ENCODE peak calls at places on chromosomes 12 and 14, in four cellular contexts. One of them, this sample, is unnamed.

GRCh38 chr12:74293689-74294131 is 243.9 kb upstream of the ATXN7L3B start:
- DNase-seq in GM23248: no peak
- DNase-seq in activated CD4-positive, alpha-beta T cell treated with anti-CD3 and anti-CD28 coated beads, Interleukin-2, amount 50 U/mL, for 1 hour: no peak
- DNase-seq in RCC 7860: no peak
- DNase-seq in this sample: no peak

GRCh38 chr12:109523504-109523903 is 46.1 kb downstream of the UBE3B start:
- DNase-seq in GM23248: no peak
- DNase-seq in RCC 7860: no peak
- DNase-seq in activated CD4-positive, alpha-beta T cell treated with anti-CD3 and anti-CD28 coated beads, Interleukin-2, amount 50 U/mL, for 1 hour: no peak
- DNase-seq in this sample: no peak

GRCh38 chr12:93514853-93515252 is 47.5 kb downstream of the MRPL42 start:
- DNase-seq in RCC 7860: peak; percentile 23
- DNase-seq in activated CD4-positive, alpha-beta T cell treated with anti-CD3 and anti-CD28 coated beads, Interleukin-2, amount 50 U/mL, for 1 hour: no peak
- DNase-seq in GM23248: peak; percentile 69
- DNase-seq in this sample: no peak

GRCh38 chr12:57329219-57329618 is 78.2 kb upstream of the STAC3 start:
- DNase-seq in GM23248: no peak
- DNase-seq in RCC 7860: no peak
- DNase-seq in activated CD4-positive, alpha-beta T cell treated with anti-CD3 and anti-CD28 coated beads, Interleukin-2, amount 50 U/mL, for 1 hour: no peak
- DNase-seq in this sample: no peak

GRCh38 chr12:57471-57980 is 9.0 kb upstream of the IQSEC3 start:
- DNase-seq in activated CD4-positive, alpha-beta T cell treated with anti-CD3 and anti-CD28 coated beads, Interleukin-2, amount 50 U/mL, for 1 hour: no peak
- DNase-seq in RCC 7860: no peak
- DNase-seq in GM23248: no peak
- DNase-seq in this sample: no peak

GRCh38 chr12:92055877-92056276 is 89.8 kb downstream of the BTG1 start:
- DNase-seq in GM23248: no peak
- DNase-seq in activated CD4-positive, alpha-beta T cell treated with anti-CD3 and anti-CD28 coated beads, Interleukin-2, amount 50 U/mL, for 1 hour: peak; percentile 58
- DNase-seq in RCC 7860: no peak
- DNase-seq in this sample: no peak

GRCh38 chr12:14774074-14774943 is 29.0 kb downstream of the WBP11 start:
- DNase-seq in activated CD4-positive, alpha-beta T cell treated with anti-CD3 and anti-CD28 coated beads, Interleukin-2, amount 50 U/mL, for 1 hour: peak; percentile 87
- DNase-seq in RCC 7860: peak; percentile 90
- DNase-seq in GM23248: peak; percentile 98
- DNase-seq in this sample: no peak

GRCh38 chr14:75643985-75644384 is 16.7 kb downstream of the ERG28 start:
- DNase-seq in activated CD4-positive, alpha-beta T cell treated with anti-CD3 and anti-CD28 coated beads, Interleukin-2, amount 50 U/mL, for 1 hour: no peak
- DNase-seq in RCC 7860: no peak
- DNase-seq in GM23248: no peak
- DNase-seq in this sample: no peak

GRCh38 chr14:51674294-51675002 is 22.7 kb downstream of the FRMD6 start:
- DNase-seq in RCC 7860: peak; percentile 59
- DNase-seq in GM23248: peak; percentile 82
- DNase-seq in activated CD4-positive, alpha-beta T cell treated with anti-CD3 and anti-CD28 coated beads, Interleukin-2, amount 50 U/mL, for 1 hour: no peak
- DNase-seq in this sample: no peak

GRCh38 chr12:15852383-15852782 is 29.8 kb upstream of the STRAP start:
- DNase-seq in GM23248: peak; percentile 82
- DNase-seq in RCC 7860: no peak
- DNase-seq in activated CD4-positive, alpha-beta T cell treated with anti-CD3 and anti-CD28 coated beads, Interleukin-2, amount 50 U/mL, for 1 hour: no peak
- DNase-seq in this sample: no peak

GRCh38 chr14:68682166-68683103 is 110.4 kb downstream of the ZFP36L1 start:
- DNase-seq in activated CD4-positive, alpha-beta T cell treated with anti-CD3 and anti-CD28 coated beads, Interleukin-2, amount 50 U/mL, for 1 hour: peak; percentile 25
- DNase-seq in GM23248: peak; percentile 96
- DNase-seq in RCC 7860: peak; percentile 78
- DNase-seq in this sample: no peak

GRCh38 chr12:88570103-88570502 is 10.2 kb downstream of the KITLG start:
- DNase-seq in RCC 7860: peak; percentile 63
- DNase-seq in GM23248: peak; percentile 75
- DNase-seq in activated CD4-positive, alpha-beta T cell treated with anti-CD3 and anti-CD28 coated beads, Interleukin-2, amount 50 U/mL, for 1 hour: no peak
- DNase-seq in this sample: no peak

GRCh38 chr12:125029756-125030358 is 35.4 kb upstream of the AACS start:
- DNase-seq in GM23248: no peak
- DNase-seq in activated CD4-positive, alpha-beta T cell treated with anti-CD3 and anti-CD28 coated beads, Interleukin-2, amount 50 U/mL, for 1 hour: no peak
- DNase-seq in RCC 7860: no peak
- DNase-seq in this sample: no peak

GRCh38 chr12:116284401-116284800 is 6.9 kb upstream of the MED13L start:
- DNase-seq in RCC 7860: no peak
- DNase-seq in GM23248: no peak
- DNase-seq in activated CD4-positive, alpha-beta T cell treated with anti-CD3 and anti-CD28 coated beads, Interleukin-2, amount 50 U/mL, for 1 hour: no peak
- DNase-seq in this sample: no peak

GRCh38 chr12:54005853-54006699 is 2.7 kb upstream of the HOXC8 start:
- DNase-seq in RCC 7860: peak; percentile 41
- DNase-seq in activated CD4-positive, alpha-beta T cell treated with anti-CD3 and anti-CD28 coated beads, Interleukin-2, amount 50 U/mL, for 1 hour: peak; percentile 85
- DNase-seq in GM23248: peak; percentile 92
- DNase-seq in this sample: no peak

GRCh38 chr12:31482816-31483215 is 108.1 kb downstream of the DENND5B start:
- DNase-seq in GM23248: peak; percentile 21
- DNase-seq in activated CD4-positive, alpha-beta T cell treated with anti-CD3 and anti-CD28 coated beads, Interleukin-2, amount 50 U/mL, for 1 hour: no peak
- DNase-seq in RCC 7860: peak; percentile 25
- DNase-seq in this sample: no peak

GRCh38 chr12:65649126-65649525 is 175.2 kb upstream of the HMGA2 start:
- DNase-seq in GM23248: peak; percentile 98
- DNase-seq in activated CD4-positive, alpha-beta T cell treated with anti-CD3 and anti-CD28 coated beads, Interleukin-2, amount 50 U/mL, for 1 hour: no peak
- DNase-seq in RCC 7860: peak; percentile 91
- DNase-seq in this sample: no peak

GRCh38 chr12:103801709-103802585 is 39.1 kb downstream of the NT5DC3 start:
- DNase-seq in GM23248: peak; percentile 64
- DNase-seq in RCC 7860: peak; percentile 77
- DNase-seq in activated CD4-positive, alpha-beta T cell treated with anti-CD3 and anti-CD28 coated beads, Interleukin-2, amount 50 U/mL, for 1 hour: no peak
- DNase-seq in this sample: no peak

GRCh38 chr14:69263771-69264170 is 3.8 kb downstream of the GALNT16 start:
- DNase-seq in GM23248: peak; percentile 66
- DNase-seq in activated CD4-positive, alpha-beta T cell treated with anti-CD3 and anti-CD28 coated beads, Interleukin-2, amount 50 U/mL, for 1 hour: no peak
- DNase-seq in RCC 7860: no peak
- DNase-seq in this sample: no peak

GRCh38 chr14:97602438-97603117 is 805.4 kb downstream of the VRK1 start:
- DNase-seq in GM23248: no peak
- DNase-seq in RCC 7860: no peak
- DNase-seq in activated CD4-positive, alpha-beta T cell treated with anti-CD3 and anti-CD28 coated beads, Interleukin-2, amount 50 U/mL, for 1 hour: peak; percentile 71
- DNase-seq in this sample: no peak